ENCODE peak calls at places on chromosomes 6 and 20, in seven cellular contexts. U, J, W, I, O, F and T are unnamed samples.

GRCh38 chr6:109322825-109323580 is 59.3 kb downstream of the CD164 start:
- DNase-seq in U (peak), J (peak), W (no peak), I (no peak), O (peak), F (no peak), T (no peak)

GRCh38 chr6:64547594-64548268 is 912.1 kb downstream of the PHF3 start:
- DNase-seq in U (no peak), J (no peak), W (no peak), I (no peak), O (peak), F (no peak), T (no peak)

GRCh38 chr6:37487891-37488290 is 11.8 kb downstream of the CCDC167 start:
- DNase-seq in U (no peak), J (no peak), W (no peak), I (no peak), O (no peak), F (no peak), T (no peak)

GRCh38 chr20:57197352-57198198 is 68.9 kb downstream of the BMP7 start:
- DNase-seq in U (no peak), J (no peak), W (no peak), I (no peak), O (peak), F (no peak), T (no peak)

GRCh38 chr6:110658621-110659211 is 156.6 kb downstream of the CDK19 start:
- DNase-seq in U (no peak), J (no peak), W (no peak), I (no peak), O (no peak), F (no peak), T (no peak)

GRCh38 chr20:33796263-33796906 is 14.8 kb upstream of the CHMP4B start:
- DNase-seq in U (no peak), J (no peak), W (no peak), I (no peak), O (no peak), F (no peak), T (no peak)

GRCh38 chr6:51450248-51450957 is 631.7 kb downstream of the TFAP2B start:
- DNase-seq in U (no peak), J (no peak), W (no peak), I (no peak), O (no peak), F (no peak), T (no peak)

GRCh38 chr6:37643851-37644672 is 53.6 kb downstream of the MDGA1 start:
- DNase-seq in U (no peak), J (no peak), W (no peak), I (peak), O (no peak), F (no peak), T (no peak)

GRCh38 chr6:156808287-156808686 is 31.1 kb downstream of the ARID1B start:
- DNase-seq in U (peak), J (no peak), W (no peak), I (no peak), O (no peak), F (no peak), T (no peak)

GRCh38 chr6:70839286-70840266 is 117.3 kb downstream of the B3GAT2 start:
- DNase-seq in U (no peak), J (no peak), W (no peak), I (no peak), O (no peak), F (no peak), T (no peak)

GRCh38 chr20:53344891-53345290 is 248.7 kb downstream of the ZNF217 start:
- DNase-seq in U (no peak), J (no peak), W (no peak), I (no peak), O (no peak), F (no peak), T (no peak)

GRCh38 chr6:107811591-107812218 is 12.4 kb downstream of the SCML4 start:
- DNase-seq in U (no peak), J (no peak), W (no peak), I (no peak), O (no peak), F (peak), T (no peak)

GRCh38 chr6:35573495-35574110 is 60.9 kb upstream of the TULP1 start:
- DNase-seq in U (no peak), J (no peak), W (no peak), I (no peak), O (no peak), F (no peak), T (no peak)

GRCh38 chr6:111722220-111722731 is 116.6 kb upstream of the TRAF3IP2 start:
- DNase-seq in U (no peak), J (no peak), W (no peak), I (no peak), O (no peak), F (no peak), T (no peak)

GRCh38 chr6:29824144-29824543 is 3.5 kb upstream of the HLA-G start:
- DNase-seq in U (no peak), J (no peak), W (no peak), I (no peak), O (no peak), F (no peak), T (no peak)

GRCh38 chr6:13831623-13832022 is 17.3 kb upstream of the MCUR1 start:
- DNase-seq in U (no peak), J (no peak), W (peak), I (no peak), O (no peak), F (no peak), T (no peak)

GRCh38 chr20:3071610-3072529 is at the start of gene OXT:
- DNase-seq in U (no peak), J (no peak), W (peak), I (peak), O (peak), F (no peak), T (peak)

GRCh38 chr20:64222273-64222672 is 33.3 kb upstream of the PCMTD2 start:
- DNase-seq in U (no peak), J (no peak), W (no peak), I (no peak), O (peak), F (no peak), T (no peak)

GRCh38 chr6:138004423-138005287 is 102.6 kb downstream of the PERP start:
- DNase-seq in U (peak), J (no peak), W (peak), I (no peak), O (no peak), F (no peak), T (no peak)

GRCh38 chr6:75196051-75196743 is 9.7 kb downstream of the COL12A1 start:
- DNase-seq in U (no peak), J (no peak), W (no peak), I (no peak), O (no peak), F (no peak), T (no peak)

GRCh38 chr6:28816909-28817807 is 106.6 kb downstream of the TRIM27 start:
- DNase-seq in U (no peak), J (no peak), W (no peak), I (no peak), O (no peak), F (no peak), T (peak)

GRCh38 chr6:111817451-111818146 is 55.7 kb downstream of the FYN start:
- DNase-seq in U (no peak), J (peak), W (no peak), I (no peak), O (no peak), F (no peak), T (no peak)

GRCh38 chr6:157727629-157728182 is 95.3 kb upstream of the SNX9 start:
- DNase-seq in U (no peak), J (no peak), W (no peak), I (no peak), O (no peak), F (no peak), T (no peak)

GRCh38 chr20:36493013-36493800 is 48.1 kb upstream of the MYL9 start:
- DNase-seq in U (peak), J (no peak), W (peak), I (no peak), O (no peak), F (no peak), T (no peak)

GRCh38 chr6:56865081-56865875 is 89.6 kb upstream of the BEND6 start:
- DNase-seq in U (no peak), J (no peak), W (no peak), I (no peak), O (no peak), F (no peak), T (no peak)

DNA sequence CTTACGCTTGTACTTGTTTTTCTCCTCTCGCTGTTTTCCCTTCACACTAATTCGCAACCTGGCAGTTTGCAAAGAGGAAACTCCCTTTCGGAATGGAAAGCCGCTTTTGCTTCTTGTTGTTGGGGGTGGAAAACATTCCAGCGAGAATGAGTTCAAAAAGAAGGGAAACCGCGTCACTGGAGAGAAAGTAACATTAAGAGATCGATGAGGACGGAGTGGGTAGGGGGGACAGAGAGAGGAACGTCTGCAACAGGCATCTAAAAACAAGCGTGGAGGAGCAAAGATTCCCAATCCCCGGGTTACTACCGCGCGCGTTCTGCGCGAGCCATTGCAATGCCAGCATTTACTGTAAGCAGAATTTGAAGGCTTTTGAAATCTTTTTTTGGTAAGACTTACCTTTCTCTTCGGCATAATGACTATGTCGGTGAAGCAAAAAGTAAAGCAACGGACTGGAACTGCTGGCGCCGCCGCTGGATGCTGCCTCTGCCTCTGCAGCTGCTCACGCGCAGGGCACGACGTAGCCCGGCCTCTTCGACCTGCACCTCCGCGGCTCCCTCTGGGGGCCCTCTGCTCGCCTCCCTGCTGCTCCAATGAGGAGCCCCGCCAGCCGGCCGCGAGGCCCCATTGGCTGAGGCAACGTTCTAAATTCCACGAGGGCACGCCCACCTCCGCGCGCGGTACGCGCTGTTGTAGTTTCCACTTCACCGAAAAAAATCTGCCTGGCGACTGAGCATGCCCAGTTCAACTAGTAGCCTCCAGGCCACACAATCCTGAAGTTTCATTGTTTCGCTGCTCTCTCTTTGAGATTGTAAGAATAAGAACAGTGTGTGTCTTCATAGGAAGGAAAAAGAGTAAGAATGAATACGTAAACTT is at the start of gene HMGN3:
- DNase-seq in U (peak), J (peak), W (peak), I (peak), O (peak), F (peak), T (peak)
- TF ChIP-seq CTCF in U (peak), J (peak), W (peak), I (no peak), O (peak), F (no peak), T (no peak)

GRCh38 chr6:32427934-32428474 is 11.7 kb upstream of the HLA-DRA start:
- DNase-seq in U (no peak), J (no peak), W (no peak), I (no peak), O (no peak), F (no peak), T (no peak)

GRCh38 chr6:32431142-32431541 is 8.5 kb upstream of the HLA-DRA start:
- DNase-seq in U (no peak), J (no peak), W (no peak), I (no peak), O (no peak), F (no peak), T (no peak)

GRCh38 chr6:32430179-32430578 is 9.5 kb upstream of the HLA-DRA start:
- DNase-seq in U (no peak), J (no peak), W (no peak), I (no peak), O (no peak), F (no peak), T (no peak)

GRCh38 chr6:32427218-32427617 is 12.5 kb upstream of the HLA-DRA start:
- DNase-seq in U (no peak), J (no peak), W (no peak), I (no peak), O (no peak), F (no peak), T (no peak)

DNA sequence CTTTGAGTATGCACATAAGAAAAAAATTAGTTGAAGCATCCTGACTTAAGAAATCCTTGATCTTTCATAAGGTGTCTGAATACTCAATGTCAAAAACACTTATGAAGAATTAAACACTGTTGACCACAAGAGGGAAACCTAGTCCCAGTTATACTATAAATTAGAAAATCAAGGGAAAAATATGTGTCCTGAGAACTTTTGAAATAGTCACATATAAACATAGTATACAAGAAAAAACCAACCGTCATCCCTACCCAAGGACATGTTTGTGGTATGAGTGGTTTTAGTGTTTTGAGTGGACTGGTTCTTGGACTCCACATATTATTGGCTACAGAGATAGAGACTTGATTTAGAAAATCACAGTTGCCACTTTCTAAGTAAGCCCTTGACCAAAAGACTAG is 7.6 kb upstream of the HLA-DRA start:
- DNase-seq in U (peak), J (no peak), W (peak), I (no peak), O (no peak), F (no peak), T (no peak)
- TF ChIP-seq CTCF in U (peak), J (peak), W (peak), I (peak), O (peak), F (peak), T (peak)

DNA sequence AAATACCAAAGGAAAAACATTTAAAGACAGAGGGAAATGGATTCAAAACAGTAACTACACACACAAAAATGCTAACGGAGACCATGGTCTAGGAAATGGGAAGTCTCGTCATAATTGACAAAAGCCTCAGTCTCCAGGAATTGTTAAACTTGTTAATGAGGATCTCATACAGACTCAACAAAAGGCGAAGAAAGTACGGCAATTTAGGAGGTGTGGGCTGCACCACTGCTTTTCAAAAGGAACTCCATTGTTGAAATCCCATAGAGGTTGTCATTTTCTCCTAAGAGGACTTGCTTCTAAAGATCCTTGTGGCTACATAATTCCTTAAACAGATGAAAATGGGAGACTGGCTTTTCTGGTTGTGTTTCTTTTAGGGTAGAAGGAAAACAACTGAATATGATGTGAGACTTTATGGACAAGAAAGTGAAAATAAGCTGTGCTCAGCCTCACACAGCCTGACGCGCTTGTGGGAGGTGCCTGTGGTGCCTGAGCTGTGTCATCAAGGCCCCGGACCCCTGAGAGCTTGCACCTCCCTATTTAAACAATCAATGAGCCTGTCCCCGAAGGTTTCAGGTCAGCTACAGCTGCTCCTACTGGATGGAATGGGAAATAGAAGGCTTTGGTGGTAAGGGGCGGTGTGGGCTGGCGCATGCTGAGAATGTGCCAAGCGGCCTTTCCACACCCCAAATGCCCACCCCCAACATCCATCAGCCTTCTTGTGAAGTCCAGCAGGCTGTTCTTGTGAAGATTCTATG is 2.5 kb upstream of the CLDN20 start:
- DNase-seq in U (no peak), J (no peak), W (no peak), I (no peak), O (no peak), F (no peak), T (no peak)
- TF ChIP-seq CTCF in U (no peak), J (no peak), W (no peak), I (no peak), O (no peak), F (no peak), T (no peak)

GRCh38 chr20:35264755-35265154 is 13.2 kb downstream of the MMP24OS start:
- DNase-seq in U (no peak), J (no peak), W (no peak), I (no peak), O (no peak), F (no peak), T (no peak)
- TF ChIP-seq CTCF in U (peak), J (no peak), W (peak), I (no peak), O (peak), F (no peak), T (no peak)

GRCh38 chr20:60362531-60362930 is 404.3 kb downstream of the CDH26 start:
- DNase-seq in U (no peak), J (no peak), W (no peak), I (no peak), O (no peak), F (no peak), T (no peak)

GRCh38 chr20:60365882-60366281 is 407.7 kb downstream of the CDH26 start:
- DNase-seq in U (no peak), J (no peak), W (no peak), I (no peak), O (no peak), F (peak), T (no peak)

GRCh38 chr20:60361761-60362410 is 403.7 kb downstream of the CDH26 start:
- DNase-seq in U (peak), J (no peak), W (no peak), I (no peak), O (no peak), F (peak), T (no peak)

GRCh38 chr20:60363698-60364097 is 405.5 kb downstream of the CDH26 start:
- DNase-seq in U (no peak), J (no peak), W (no peak), I (no peak), O (no peak), F (no peak), T (no peak)

GRCh38 chr20:60365063-60365640 is 406.9 kb downstream of the CDH26 start:
- DNase-seq in U (peak), J (no peak), W (no peak), I (no peak), O (no peak), F (no peak), T (no peak)
- TF ChIP-seq CTCF in U (peak), J (no peak), W (no peak), I (no peak), O (no peak), F (no peak), T (no peak)

GRCh38 chr6:118588626-118589025 is 40.5 kb downstream of the PLN start:
- DNase-seq in U (no peak), J (no peak), W (no peak), I (no peak), O (no peak), F (peak), T (no peak)
- TF ChIP-seq CTCF in U (no peak), J (no peak), W (no peak), I (no peak), O (no peak), F (no peak), T (no peak)

GRCh38 chr6:89311853-89312531 is 3.1 kb downstream of the GABRR2 start:
- DNase-seq in U (peak), J (peak), W (no peak), I (no peak), O (peak), F (no peak), T (peak)
- TF ChIP-seq CTCF in U (peak), J (peak), W (no peak), I (no peak), O (no peak), F (peak), T (peak)

GRCh38 chr6:151478670-151479069 is 15.1 kb upstream of the CCDC170 start:
- DNase-seq in U (no peak), J (no peak), W (no peak), I (no peak), O (no peak), F (no peak), T (no peak)

GRCh38 chr6:151477726-151478125 is 16.1 kb upstream of the CCDC170 start:
- DNase-seq in U (no peak), J (no peak), W (no peak), I (no peak), O (no peak), F (no peak), T (no peak)

GRCh38 chr6:151481752-151482151 is 12.1 kb upstream of the CCDC170 start:
- DNase-seq in U (peak), J (no peak), W (no peak), I (no peak), O (no peak), F (no peak), T (no peak)

GRCh38 chr6:151475653-151476523 is 17.9 kb upstream of the CCDC170 start:
- DNase-seq in U (peak), J (no peak), W (peak), I (no peak), O (no peak), F (no peak), T (peak)
- TF ChIP-seq CTCF in U (peak), J (peak), W (peak), I (peak), O (peak), F (peak), T (peak)

DNA sequence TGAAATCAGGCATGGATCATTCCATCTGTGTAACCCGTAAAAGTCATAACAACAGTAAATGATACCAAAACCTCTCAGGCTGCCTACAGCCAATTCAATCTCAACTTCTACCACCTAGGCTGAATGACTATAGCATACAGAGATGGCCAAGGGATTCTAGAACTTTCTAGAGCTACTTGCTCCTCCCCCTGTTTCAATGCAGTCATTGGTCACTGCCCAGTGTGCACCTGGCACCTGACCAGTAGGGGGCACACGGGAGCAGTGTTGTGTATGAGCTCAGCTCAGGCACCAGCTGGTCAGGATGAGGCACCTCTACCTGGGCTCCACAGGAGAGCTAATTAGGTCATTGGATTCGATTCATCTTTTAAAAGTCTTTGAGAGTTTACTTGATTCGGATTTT is 86.2 kb downstream of the PLEKHG1 start:
- DNase-seq in U (peak), J (no peak), W (peak), I (peak), O (no peak), F (no peak), T (peak)
- TF ChIP-seq CTCF in U (peak), J (peak), W (peak), I (peak), O (peak), F (peak), T (peak)

DNA sequence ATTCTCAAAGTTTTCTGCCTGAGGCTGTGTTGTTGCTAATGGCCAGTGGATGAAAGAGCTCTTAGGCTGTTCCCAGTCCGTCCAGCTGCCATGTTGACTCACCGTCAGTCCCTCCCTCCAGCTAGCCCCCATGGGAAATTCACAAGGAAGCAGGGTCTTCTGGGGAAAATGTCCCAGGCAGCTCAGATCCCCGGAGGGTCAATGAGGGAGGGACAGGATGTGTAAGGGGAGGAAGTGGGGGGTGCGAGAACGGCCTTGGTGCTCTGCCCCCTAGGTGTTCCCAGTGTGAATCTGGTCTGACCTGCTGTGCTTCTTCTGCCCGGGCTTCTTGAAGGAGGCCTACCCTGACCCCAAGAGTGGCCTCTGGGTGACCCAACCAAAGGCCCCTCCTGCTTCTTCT is 65.9 kb downstream of the CEBPB start:
- DNase-seq in U (peak), J (no peak), W (no peak), I (no peak), O (no peak), F (no peak), T (no peak)
- TF ChIP-seq CTCF in U (no peak), J (no peak), W (no peak), I (no peak), O (no peak), F (no peak), T (no peak)